ENCODE peak calls at places on chromosome 10, in five cellular contexts. V is AG04450, T is AG08396, D is T-helper 22 cell, M is DMS 273 treated with DMSO at 0.1 percent for 48 hours. C is an unnamed sample.

GRCh38 chr10:31808258-31809218 is 120.1 kb downstream of the ARHGAP12 start:
- DNase-seq in V (peak), M (no peak), T (peak), D (no peak), C (peak)

GRCh38 chr10:17445400-17445998 is 8.9 kb downstream of the ST8SIA6 start:
- DNase-seq in M (no peak), V (no peak), D (no peak), T (no peak), C (no peak)

GRCh38 chr10:73902351-73902750 is 8.6 kb upstream of the PLAU start:
- DNase-seq in M (no peak), V (no peak), T (no peak), D (no peak), C (no peak)

GRCh38 chr10:35822316-35822715 is 180.2 kb upstream of the FZD8 start:
- DNase-seq in D (no peak), M (peak), T (peak), V (no peak), C (no peak)

GRCh38 chr10:35219292-35219691 is 92.6 kb downstream of the CREM start:
- DNase-seq in V (no peak), D (no peak), M (no peak), T (no peak), C (no peak)

GRCh38 chr10:132627736-132628512 is 90.3 kb downstream of the INPP5A start:
- DNase-seq in D (no peak), V (no peak), T (peak), M (no peak), C (no peak)

GRCh38 chr10:33643042-33643441 is 308.6 kb upstream of the NRP1 start:
- DNase-seq in M (no peak), V (peak), D (no peak), T (peak), C (no peak)

GRCh38 chr10:87092861-87093460 is 1.7 kb downstream of the GLUD1 start:
- DNase-seq in T (peak), D (peak), M (no peak), V (no peak), C (peak)

GRCh38 chr10:16905304-16905703 is 88.1 kb upstream of the RSU1 start:
- DNase-seq in M (no peak), T (no peak), D (no peak), V (no peak), C (no peak)

GRCh38 chr10:13218878-13219277 is 15.3 kb downstream of the UCMA start:
- DNase-seq in D (no peak), T (no peak), M (no peak), V (no peak), C (no peak)

GRCh38 chr10:131725736-131726459 is 174.9 kb upstream of the PPP2R2D start:
- DNase-seq in D (no peak), T (no peak), M (no peak), V (no peak), C (no peak)

GRCh38 chr10:46270086-46270811 is 16.5 kb upstream of the ANTXRL start:
- DNase-seq in V (no peak), D (no peak), T (no peak), M (no peak), C (no peak)

GRCh38 chr10:86321568-86321967 is 45.0 kb downstream of the GRID1 start:
- DNase-seq in D (no peak), V (no peak), T (no peak), M (no peak), C (no peak)

GRCh38 chr10:83195021-83195420 is 944.3 kb upstream of the GHITM start:
- DNase-seq in D (no peak), T (no peak), V (no peak), M (no peak), C (no peak)

GRCh38 chr10:132630666-132631347 is 93.2 kb downstream of the INPP5A start:
- DNase-seq in D (no peak), T (peak), V (no peak), M (no peak), C (no peak)

GRCh38 chr10:97685395-97685958 is 1.6 kb downstream of the AVPI1 start:
- DNase-seq in M (no peak), T (no peak), V (no peak), D (no peak), C (no peak)

GRCh38 chr10:60434418-60435046 is 44.9 kb upstream of the ANK3 start:
- DNase-seq in V (no peak), D (no peak), T (peak), M (no peak), C (no peak)

GRCh38 chr10:78327778-78328591 is 294.3 kb downstream of the RPS24 start:
- DNase-seq in M (no peak), T (no peak), V (no peak), D (no peak), C (no peak)

GRCh38 chr10:3046941-3047621 is 20.3 kb upstream of the PFKP start:
- DNase-seq in D (no peak), V (no peak), T (no peak), M (no peak), C (no peak)

GRCh38 chr10:70890917-70891431 is 2.6 kb upstream of the PCBD1 start:
- DNase-seq in T (no peak), M (no peak), V (no peak), D (no peak), C (no peak)

GRCh38 chr10:70191906-70192305 is 21.6 kb upstream of the SAR1A start:
- DNase-seq in V (peak), D (no peak), M (no peak), T (peak), C (no peak)

GRCh38 chr10:106711313-106711906 is 453.1 kb downstream of the SORCS1 start:
- DNase-seq in T (no peak), D (no peak), V (no peak), M (no peak), C (no peak)

GRCh38 chr10:102435529-102436233 is 3.3 kb upstream of the CUEDC2 start:
- DNase-seq in D (no peak), V (no peak), T (no peak), M (no peak), C (no peak)

GRCh38 chr10:121041499-121041898 is 190.3 kb downstream of the WDR11 start:
- DNase-seq in V (no peak), M (no peak), D (no peak), T (no peak), C (no peak)

GRCh38 chr10:34956756-34957155 is 133.4 kb downstream of the CUL2 start:
- DNase-seq in M (no peak), T (no peak), V (no peak), D (no peak), C (no peak)

GRCh38 chr10:79018591-79019011 is 50.2 kb upstream of the ZMIZ1 start:
- DNase-seq in D (no peak), V (peak), T (no peak), M (peak), C (no peak)

GRCh38 chr10:33196710-33197406 is 137.6 kb downstream of the NRP1 start:
- DNase-seq in V (no peak), D (no peak), T (no peak), M (no peak), C (no peak)

GRCh38 chr10:3658766-3659165 is 126.2 kb downstream of the KLF6 start:
- DNase-seq in M (no peak), T (no peak), V (no peak), D (no peak), C (no peak)

GRCh38 chr10:95788830-95789229 is 32.9 kb downstream of the ENTPD1 start:
- DNase-seq in V (peak), M (no peak), T (peak), D (no peak), C (no peak)

GRCh38 chr10:93080350-93081046 is 6.8 kb downstream of the CYP26A1 start:
- DNase-seq in D (no peak), V (no peak), T (peak), M (no peak), C (no peak)

GRCh38 chr10:129525408-129525807 is 58.4 kb downstream of the MGMT start:
- DNase-seq in M (no peak), D (no peak), T (peak), V (peak), C (no peak)

C was measured in GM12878.